ENCODE peak calls at places on chromosomes 16 and 17, in four cellular contexts. Q, R, G and W are unnamed samples.

GRCh38 chr16:89367538-89368059 is 122.8 kb downstream of the ANKRD11 start:
- DNase-seq in Q (no peak), R (no peak), G (no peak), W (no peak)

GRCh38 chr17:81381632-81382577 is 13.4 kb upstream of the BAHCC1 start:
- DNase-seq in Q (no peak), R (no peak), G (no peak), W (no peak)

GRCh38 chr16:46757339-46758050 is 9.4 kb upstream of the MYLK3 start:
- DNase-seq in Q (no peak), R (peak; percentile 81), G (no peak), W (peak; percentile 77)

GRCh38 chr17:46026815-46027125 is 27.7 kb downstream of the STH start:
- DNase-seq in Q (no peak), R (no peak), G (no peak), W (no peak)

GRCh38 chr17:78986048-78986648 is 6.4 kb upstream of the LGALS3BP start:
- DNase-seq in Q (peak; percentile 70), R (no peak), G (no peak), W (no peak)

GRCh38 chr16:6725634-6726331 is 606.9 kb upstream of the RBFOX1 start:
- DNase-seq in Q (no peak), R (no peak), G (no peak), W (no peak)

GRCh38 chr17:79937981-79938695 is 97.5 kb downstream of the TBC1D16 start:
- DNase-seq in Q (no peak), R (no peak), G (no peak), W (no peak)

GRCh38 chr17:80029235-80029974 is 6.3 kb downstream of the TBC1D16 start:
- DNase-seq in Q (peak; percentile 82), R (no peak), G (peak; percentile 95), W (no peak)

GRCh38 chr16:71762186-71762585 is 37.7 kb upstream of the PHLPP2 start:
- DNase-seq in Q (peak; percentile 16), R (no peak), G (no peak), W (no peak)

GRCh38 chr16:68246121-68246520 is 948 bp downstream of the PLA2G15 start:
- DNase-seq in Q (no peak), R (no peak), G (no peak), W (no peak)

GRCh38 chr17:79024901-79025737 is 1.1 kb downstream of the C1QTNF1 start:
- DNase-seq in Q (no peak), R (no peak), G (no peak), W (no peak)

GRCh38 chr17:47839899-47840741 is 953 bp downstream of the SCRN2 start:
- DNase-seq in Q (no peak), R (no peak), G (no peak), W (peak; percentile 34)

GRCh38 chr17:35846055-35846809 is 22.5 kb downstream of the HEATR9 start:
- DNase-seq in Q (peak; percentile 14), R (no peak), G (no peak), W (no peak)

GRCh38 chr16:89130448-89130847 is 36.8 kb downstream of the ACSF3 start:
- DNase-seq in Q (no peak), R (no peak), G (no peak), W (no peak)

GRCh38 chr17:2405247-2405926 is 4.5 kb upstream of the MNT start:
- DNase-seq in Q (peak; percentile 91), R (no peak), G (peak; percentile 90), W (no peak)

GRCh38 chr17:38748329-38749221 is at the start of gene PCGF2:
- DNase-seq in Q (peak; percentile 88), R (peak; percentile 91), G (peak; percentile 52), W (peak; percentile 88)

GRCh38 chr17:77535892-77536291 is 395.1 kb downstream of the SEC14L1 start:
- DNase-seq in Q (no peak), R (no peak), G (no peak), W (no peak)

GRCh38 chr17:35423761-35424160 is 8.5 kb downstream of the SLFN12 start:
- DNase-seq in Q (peak; percentile 15), R (no peak), G (no peak), W (no peak)

GRCh38 chr17:1878419-1879121 is 48.8 kb downstream of the RPA1 start:
- DNase-seq in Q (no peak), R (no peak), G (no peak), W (no peak)

GRCh38 chr17:4940625-4941021 is 555 bp downstream of the RNF167 start:
- DNase-seq in Q (no peak), R (no peak), G (no peak), W (no peak)